ENCODE peak calls at places on chromosomes 3 and 15, in nine cellular contexts. W is stimulated activated naive CD8-positive, alpha-beta T cell treated with anti-CD3 and anti-CD28 coated beads, Interleukin-15, Interleukin-2, amounts not matched to agents 100 U/mL and 50 U/mL, for 24 hours; D is hepatocyte; C is hepatic stellate cell; U is NCI-H1105; J is WTC11; Y is SW480; A is brain microvascular endothelial cell; T is epithelial cell of prostate. X is an unnamed sample.

GRCh38 chr15:78712797-78713515 is 71.9 kb upstream of the CHRNB4 start:
- DNase-seq in W (no peak), C (no peak), J (no peak), A (no peak), U (no peak), Y (no peak), D (no peak), T (no peak), X (no peak)

GRCh38 chr3:195195321-195196209 is 75.4 kb downstream of the XXYLT1 start:
- DNase-seq in W (no peak), Y (peak; percentile 35), T (no peak), D (no peak), A (no peak), J (no peak), U (no peak), C (no peak), X (peak; percentile 95)

GRCh38 chr15:101439920-101440319 is 49.6 kb downstream of the PCSK6 start:
- DNase-seq in Y (no peak), J (no peak), T (no peak), A (no peak), U (no peak), C (no peak), D (no peak), W (no peak), X (no peak)

GRCh38 chr3:132867956-132868355 is 145.7 kb upstream of the NPHP3 start:
- DNase-seq in C (no peak), A (peak; percentile 17), W (no peak), J (no peak), Y (no peak), T (no peak), U (no peak), D (no peak), X (no peak)

GRCh38 chr15:65583701-65584100 is 27.2 kb downstream of the INTS14 start:
- DNase-seq in C (peak; percentile 31), T (no peak), D (peak; percentile 8), J (no peak), Y (no peak), W (peak; percentile 33), U (peak; percentile 18), A (peak; percentile 56), X (no peak)

GRCh38 chr3:107142786-107143185 is 234.5 kb upstream of the CCDC54 start:
- DNase-seq in T (no peak), A (no peak), J (no peak), C (no peak), Y (peak; percentile 12), D (no peak), U (peak; percentile 10), W (no peak), X (no peak)

GRCh38 chr3:116179091-116179490 is 266.2 kb downstream of the LSAMP start:
- DNase-seq in U (no peak), C (no peak), T (no peak), W (no peak), A (no peak), J (no peak), Y (no peak), D (no peak), X (no peak)

GRCh38 chr3:49135499-49135898 is 2.6 kb upstream of the LAMB2 start:
- DNase-seq in D (no peak), C (no peak), J (no peak), T (no peak), Y (no peak), A (no peak), U (no peak), W (no peak), X (no peak)

GRCh38 chr15:71294636-71295241 is 179.5 kb downstream of the THSD4 start:
- DNase-seq in U (no peak), D (no peak), W (no peak), A (peak; percentile 89), T (peak; percentile 27), C (peak; percentile 58), Y (peak; percentile 67), J (no peak), X (no peak)

GRCh38 chr15:96894669-96895068 is 564.2 kb downstream of the NR2F2 start:
- DNase-seq in A (no peak), W (no peak), U (no peak), Y (no peak), D (no peak), J (no peak), T (no peak), C (no peak), X (no peak)

GRCh38 chr3:177742273-177742672 is 545.0 kb upstream of the TBL1XR1 start:
- DNase-seq in J (no peak), D (no peak), T (no peak), C (no peak), W (no peak), U (no peak), A (no peak), Y (no peak), X (no peak)

GRCh38 chr15:70095387-70096214 is 2.1 kb downstream of the TLE3 start:
- DNase-seq in Y (peak; percentile 64), U (no peak), T (no peak), D (peak; percentile 74), A (no peak), W (peak; percentile 71), J (peak; percentile 73), C (peak; percentile 47), X (no peak)

GRCh38 chr3:4376499-4376898 is 73.3 kb downstream of the SETMAR start:
- DNase-seq in D (no peak), C (no peak), W (no peak), U (no peak), Y (no peak), A (no peak), T (peak; percentile 16), J (no peak), X (no peak)

GRCh38 chr3:123421353-123422174 is 27.3 kb downstream of the ADCY5 start:
- DNase-seq in A (peak; percentile 11), Y (no peak), W (no peak), U (peak; percentile 64), J (no peak), D (peak; percentile 54), C (no peak), T (no peak), X (peak; percentile 16)

GRCh38 chr15:64521201-64521600 is 60.8 kb downstream of the ZNF609 start:
- DNase-seq in C (no peak), Y (no peak), D (no peak), T (no peak), J (no peak), U (no peak), A (no peak), W (no peak), X (no peak)

GRCh38 chr3:189584609-189585008 is 46.6 kb upstream of the TP63 start:
- DNase-seq in T (peak; percentile 63), Y (no peak), W (no peak), C (no peak), A (no peak), U (no peak), J (no peak), D (no peak), X (no peak)

GRCh38 chr15:100043069-100043641 is 298.6 kb downstream of the ADAMTS17 start:
- DNase-seq in T (peak; percentile 44), C (peak; percentile 53), W (no peak), D (peak; percentile 30), J (no peak), A (peak; percentile 64), U (no peak), Y (peak; percentile 45), X (no peak)

GRCh38 chr15:61195116-61196002 is 33.7 kb downstream of the RORA start:
- DNase-seq in J (no peak), C (peak; percentile 24), D (peak; percentile 60), W (no peak), U (no peak), Y (peak; percentile 8), T (no peak), A (peak; percentile 38), X (no peak)

GRCh38 chr15:31977812-31978662 is 52.3 kb upstream of the CHRNA7 start:
- DNase-seq in Y (peak; percentile 32), D (peak; percentile 82), A (peak; percentile 19), J (peak; percentile 88), T (no peak), U (peak; percentile 26), C (peak; percentile 50), W (peak; percentile 71), X (peak; percentile 39)